ENCODE peak calls at places on chromosome 18, in four cellular contexts. W is neural progenitor cell; T is activated CD4-positive, alpha-beta T cell treated with anti-CD3 and anti-CD28 coated beads, Interleukin-2, amount 50 U/mL, for 1 hour; V is GM23248. G is an unnamed sample.

GRCh38 chr18:61388010-61388409 is 54.8 kb downstream of the CDH20 start:
- DNase-seq in W (no peak), T (no peak), V (peak; percentile 74), G (no peak)

GRCh38 chr18:55546873-55547704 is 40.9 kb downstream of the TCF4 start:
- DNase-seq in W (no peak), T (no peak), V (peak; percentile 79), G (no peak)

GRCh38 chr18:57674891-57675290 is 53.3 kb upstream of the NARS1 start:
- DNase-seq in W (no peak), T (no peak), V (no peak), G (no peak)

GRCh38 chr18:49185636-49186035 is 234.9 kb upstream of the SMAD7 start:
- DNase-seq in W (no peak), T (no peak), V (no peak), G (no peak)

GRCh38 chr18:35880788-35881455 is 91.6 kb upstream of the RMP24 start:
- DNase-seq in W (no peak), T (no peak), V (no peak), G (no peak)

GRCh38 chr18:50154420-50154819 is 40.5 kb downstream of the MYO5B start:
- DNase-seq in W (no peak), T (no peak), V (no peak), G (no peak)

GRCh38 chr18:26978812-26979341 is 113.4 kb upstream of the AQP4 start:
- DNase-seq in W (no peak), T (no peak), V (no peak), G (no peak)

GRCh38 chr18:13382683-13382989 is 164.1 kb downstream of the LDLRAD4 start:
- DNase-seq in W (no peak), T (no peak), V (no peak), G (no peak)

GRCh38 chr18:55439036-55439435 is 149.0 kb downstream of the TCF4 start:
- DNase-seq in W (peak; percentile 76), T (no peak), V (no peak), G (peak; percentile 22)

GRCh38 chr18:21997207-21998143 is 171.9 kb upstream of the GATA6 start:
- DNase-seq in W (peak; percentile 70), T (no peak), V (peak; percentile 53), G (peak; percentile 23)

GRCh38 chr18:46343940-46344372 is 239.8 kb downstream of the HAUS1 start:
- DNase-seq in W (no peak), T (peak; percentile 35), V (no peak), G (peak; percentile 52)

GRCh38 chr18:49734836-49735235 is 78.5 kb downstream of the ACAA2 start:
- DNase-seq in W (no peak), T (no peak), V (no peak), G (no peak)

GRCh38 chr18:3449702-3450357 is at the start of gene TGIF1:
- DNase-seq in W (peak; percentile 92), T (peak; percentile 44), V (peak; percentile 84), G (peak; percentile 80)

GRCh38 chr18:3692113-3692621 is 242.2 kb downstream of the TGIF1 start:
- DNase-seq in W (no peak), T (no peak), V (no peak), G (no peak)

GRCh38 chr18:12668041-12668440 is 10.1 kb upstream of the SPIRE1 start:
- DNase-seq in W (no peak), T (no peak), V (no peak), G (no peak)

GRCh38 chr18:32018331-32019250 is at the start of gene RNF125:
- DNase-seq in W (peak; percentile 96), T (peak; percentile 89), V (peak; percentile 84), G (peak; percentile 89)

GRCh38 chr18:27964811-27965210 is 212.1 kb downstream of the CDH2 start:
- DNase-seq in W (no peak), T (no peak), V (no peak), G (no peak)

GRCh38 chr18:79283341-79283879 is 112.3 kb upstream of the NFATC1 start:
- DNase-seq in W (no peak), T (no peak), V (no peak), G (no peak)

GRCh38 chr18:54296017-54296416 is 26.7 kb downstream of the POLI start:
- DNase-seq in W (peak; percentile 19), T (no peak), V (peak; percentile 22), G (no peak)

GRCh38 chr18:11553098-11553940 is 56.1 kb upstream of the SLC35G4 start:
- DNase-seq in W (peak; percentile 65), T (peak; percentile 10), V (peak; percentile 67), G (peak; percentile 57)

GRCh38 chr18:9722691-9723090 is 14.6 kb downstream of the RAB31 start:
- DNase-seq in W (no peak), T (no peak), V (peak; percentile 27), G (peak; percentile 39)

GRCh38 chr18:57660961-57661360 is 39.3 kb upstream of the NARS1 start:
- DNase-seq in W (no peak), T (no peak), V (peak; percentile 52), G (no peak)

GRCh38 chr18:61616111-61616610 is 276.6 kb downstream of the RNF152 start:
- DNase-seq in W (no peak), T (no peak), V (no peak), G (no peak)

GRCh38 chr18:25233582-25234362 is 118.2 kb downstream of the ZNF521 start:
- DNase-seq in W (no peak), T (no peak), V (peak; percentile 78), G (no peak)

GRCh38 chr18:11946756-11947155 is 34.6 kb upstream of the IMPA2 start:
- DNase-seq in W (peak; percentile 24), T (no peak), V (peak; percentile 75), G (no peak)

GRCh38 chr18:25883091-25883490 is 207.3 kb downstream of the SS18 start:
- DNase-seq in W (no peak), T (no peak), V (no peak), G (no peak)

GRCh38 chr18:53152478-53152877 is 812.5 kb downstream of the DCC start:
- DNase-seq in W (peak; percentile 67), T (no peak), V (no peak), G (no peak)

GRCh38 chr18:51666717-51667320 is 469.3 kb upstream of the MEX3C start:
- DNase-seq in W (peak; percentile 61), T (no peak), V (peak; percentile 10), G (no peak)

GRCh38 chr18:6595666-6596065 is 133.8 kb upstream of the ARHGAP28 start:
- DNase-seq in W (no peak), T (no peak), V (no peak), G (no peak)

GRCh38 chr18:73270919-73271318 is 403.1 kb upstream of the NETO1 start:
- DNase-seq in W (no peak), T (no peak), V (no peak), G (no peak)

GRCh38 chr18:56305583-56305982 is 332.8 kb downstream of the TXNL1 start:
- DNase-seq in W (no peak), T (no peak), V (peak; percentile 57), G (no peak)

GRCh38 chr18:48841381-48842258 is 109.1 kb downstream of the SMAD7 start:
- DNase-seq in W (no peak), T (no peak), V (peak; percentile 77), G (no peak)

GRCh38 chr18:45755936-45756335 is 32.0 kb downstream of the SLC14A1 start:
- DNase-seq in W (no peak), T (no peak), V (peak; percentile 46), G (no peak)

GRCh38 chr18:29874519-29875098 is 1167.9 kb downstream of the DSC3 start:
- DNase-seq in W (peak; percentile 61), T (no peak), V (peak; percentile 46), G (peak; percentile 14)